ENCODE peak calls at places on chromosomes 7 and 10, in seven cellular contexts. I, R, Y, L, B, V and N are unnamed samples.

GRCh38 chr10:89480047-89480446 is 55.3 kb downstream of the SLC16A12 start:
- DNase-seq in R (no peak), B (no peak), V (no peak), I (no peak), Y (no peak), L (no peak), N (no peak)

GRCh38 chr7:76505168-76506080 is 4.9 kb upstream of the UPK3B start:
- DNase-seq in R (no peak), L (no peak), V (peak; percentile 33), Y (peak; percentile 9), I (no peak), B (no peak), N (peak; percentile 58)

GRCh38 chr10:37314350-37314749 is 189.0 kb downstream of the ANKRD30A start:
- DNase-seq in Y (no peak), I (no peak), R (no peak), B (no peak), L (no peak), V (no peak), N (no peak)

GRCh38 chr7:114959931-114960330 is 38.0 kb downstream of the MDFIC start:
- DNase-seq in B (no peak), V (no peak), L (no peak), R (no peak), Y (no peak), I (no peak), N (no peak)

GRCh38 chr10:71604324-71605018 is 115.1 kb downstream of the C10orf105 start:
- DNase-seq in I (no peak), R (no peak), V (no peak), L (no peak), B (no peak), Y (no peak), N (no peak)

GRCh38 chr10:650691-651615 is 38.5 kb downstream of the DIP2C start:
- DNase-seq in L (no peak), Y (no peak), V (no peak), B (no peak), I (no peak), R (no peak), N (peak; percentile 77)

GRCh38 chr7:105131890-105132289 is 117.9 kb downstream of the KMT2E start:
- DNase-seq in Y (no peak), R (no peak), L (no peak), I (no peak), V (no peak), B (peak; percentile 21), N (no peak)

GRCh38 chr10:74300651-74301050 is 149.6 kb downstream of the ADK start:
- DNase-seq in L (no peak), B (no peak), Y (no peak), I (no peak), V (no peak), R (no peak), N (no peak)

GRCh38 chr10:17009228-17009700 is 120.3 kb downstream of the CUBN start:
- DNase-seq in V (no peak), B (peak; percentile 74), I (no peak), Y (no peak), L (no peak), R (no peak), N (no peak)

GRCh38 chr10:17007381-17007780 is 122.2 kb downstream of the CUBN start:
- DNase-seq in V (no peak), B (peak; percentile 70), Y (no peak), L (no peak), I (no peak), R (no peak), N (no peak)

GRCh38 chr10:17013131-17013530 is 116.5 kb downstream of the CUBN start:
- DNase-seq in I (no peak), B (no peak), R (no peak), V (no peak), L (no peak), Y (no peak), N (no peak)

GRCh38 chr10:17007836-17008235 is 121.8 kb downstream of the CUBN start:
- DNase-seq in Y (no peak), B (peak; percentile 66), L (no peak), V (no peak), I (no peak), R (no peak), N (no peak)

GRCh38 chr10:17010363-17011145 is 119.1 kb downstream of the CUBN start:
- DNase-seq in I (no peak), Y (no peak), V (no peak), B (no peak), R (no peak), L (no peak), N (no peak)
- TF ChIP-seq CTCF in I (no peak), Y (no peak), V (no peak), B (no peak), R (no peak), L (no peak), N (no peak)

GRCh38 chr7:28149291-28150101 is 31.1 kb downstream of the JAZF1 start:
- DNase-seq in L (no peak), Y (no peak), R (no peak), B (no peak), V (no peak), I (no peak), N (no peak)
- TF ChIP-seq EP300 in L (no peak), Y (no peak), R (no peak), B (no peak), V (no peak), I (no peak), N (no peak)

GRCh38 chr7:55733584-55733983 is 129.0 kb downstream of the SEPTIN14 start:
- DNase-seq in B (no peak), L (no peak), I (no peak), Y (no peak), V (no peak), R (no peak), N (no peak)

GRCh38 chr7:55731931-55732330 is 130.6 kb downstream of the SEPTIN14 start:
- DNase-seq in B (no peak), I (no peak), V (no peak), R (no peak), Y (no peak), L (no peak), N (no peak)
- H3K4me3 ChIP-seq in B (no peak overlapping the region), I (no peak overlapping the region), V (no peak overlapping the region), R (no peak overlapping the region), Y (no peak overlapping the region), L (no peak overlapping the region), N (no peak overlapping the region)

GRCh38 chr7:151176401-151176800 is 8.9 kb upstream of the GBX1 start:
- DNase-seq in I (no peak), L (no peak), V (no peak), Y (no peak), B (no peak), R (no peak), N (no peak)

GRCh38 chr7:151175047-151175792 is 7.7 kb upstream of the GBX1 start:
- DNase-seq in L (no peak), V (no peak), Y (no peak), B (no peak), I (no peak), R (no peak), N (no peak)

GRCh38 chr7:151174246-151175046 is 7.0 kb upstream of the GBX1 start:
- DNase-seq in V (no peak), Y (no peak), R (no peak), I (no peak), L (peak; percentile 55), B (no peak), N (no peak)

GRCh38 chr7:151177310-151177709 is 9.7 kb downstream of the ASB10 start:
- DNase-seq in Y (no peak), B (no peak), V (peak; percentile 30), I (no peak), R (no peak), L (no peak), N (no peak)

DNA sequence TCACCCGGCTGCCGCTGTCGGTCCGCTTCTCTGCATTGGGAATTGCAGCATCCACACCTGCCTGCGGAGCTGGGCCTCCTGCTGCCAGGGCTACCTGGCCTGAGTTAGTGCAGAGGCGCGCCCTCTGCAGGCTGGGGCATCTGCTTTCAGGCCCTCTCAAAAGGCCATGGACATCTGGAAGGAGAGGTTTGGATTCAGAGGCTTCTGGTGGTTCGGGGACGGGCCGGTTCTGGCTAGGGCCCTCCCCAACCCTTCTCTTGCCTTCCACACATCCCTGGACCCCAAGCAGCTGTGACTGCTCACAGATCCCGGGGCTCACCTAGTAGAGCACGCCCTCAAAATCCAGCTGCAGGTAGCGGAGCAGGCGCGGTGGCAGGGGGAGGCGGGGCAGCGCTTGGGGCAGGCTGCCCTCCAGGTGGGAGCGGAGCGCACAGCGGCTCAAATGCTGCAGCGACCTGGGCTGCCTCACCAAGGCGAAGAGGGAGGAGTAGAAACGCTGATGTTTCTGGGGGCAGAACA is 8.4 kb upstream of the GBX1 start:
- DNase-seq in L (no peak), V (no peak), B (no peak), Y (no peak), I (no peak), R (no peak), N (no peak)
- TF ChIP-seq CTCF in L (no peak), V (no peak), B (no peak), Y (peak; percentile 50), I (no peak), R (no peak), N (no peak)

DNA sequence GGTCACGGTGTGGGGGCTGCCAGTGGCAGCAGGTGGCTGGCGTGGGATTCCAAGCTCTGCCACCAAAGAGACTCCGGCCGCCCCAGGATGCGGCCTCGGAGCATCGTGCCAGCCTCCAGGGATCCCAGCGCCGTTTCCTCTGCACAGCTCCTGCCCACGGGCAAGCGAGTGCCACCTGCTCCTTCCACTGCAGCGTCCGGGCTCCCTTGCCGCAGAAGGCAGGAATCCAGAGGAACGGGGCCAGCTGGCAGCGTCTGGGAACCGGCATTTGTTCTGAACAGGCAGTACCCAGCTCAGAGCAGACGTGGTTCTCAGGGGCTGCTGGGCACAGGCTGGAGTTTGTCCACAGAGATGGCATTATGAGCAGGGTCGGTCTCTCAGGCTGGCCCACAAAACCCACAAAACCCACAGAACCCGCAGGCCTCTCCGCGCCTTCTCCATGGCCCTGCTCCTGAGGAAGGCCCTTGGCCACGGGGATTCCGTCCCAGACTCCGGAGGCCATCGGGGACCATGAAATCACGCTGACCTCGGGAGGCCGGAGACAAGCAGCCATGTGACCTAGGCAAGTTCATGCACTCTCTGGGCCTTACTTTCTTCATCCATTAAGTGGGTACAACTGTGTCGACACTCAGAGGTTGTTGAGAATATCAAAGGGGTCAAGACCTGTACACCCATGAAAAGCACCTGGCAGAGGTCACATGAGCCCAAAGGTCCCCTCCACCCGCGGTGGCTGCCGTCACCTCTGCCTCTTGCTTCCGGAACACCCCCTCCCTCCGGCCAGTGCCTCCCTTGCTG is 72.1 kb upstream of the TNRC18 start:
- DNase-seq in L (peak; percentile 64), R (no peak), Y (no peak), I (no peak), V (no peak), B (no peak), N (peak; percentile 95)
- TF ChIP-seq EP300 in L (no peak), R (no peak), Y (no peak), I (no peak), V (no peak), B (peak; percentile 73), N (peak; percentile 86)

DNA sequence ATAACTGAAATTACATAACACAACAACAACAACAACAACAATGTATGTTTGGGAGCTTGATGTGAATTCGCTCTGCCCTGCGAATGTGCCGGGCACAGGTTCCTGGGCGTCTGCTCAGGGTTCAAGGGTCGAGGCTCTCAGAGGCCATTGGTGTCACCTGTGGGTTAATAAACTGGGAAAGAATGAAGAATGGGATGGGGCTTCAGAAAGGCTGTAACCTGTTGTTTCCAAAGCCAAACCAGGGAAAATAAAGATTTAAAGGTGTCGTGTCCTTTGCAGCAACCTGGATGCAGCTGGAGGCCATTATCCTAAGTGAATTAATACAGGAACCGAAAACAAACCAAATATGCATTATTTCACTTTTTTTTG is 17.3 kb upstream of the KLRG2 start:
- DNase-seq in Y (no peak), B (no peak), R (no peak), I (no peak), V (no peak), L (no peak), N (no peak)
- H3K4me3 ChIP-seq in Y (no peak overlapping the region), B (no peak overlapping the region), R (no peak overlapping the region), I (peak overlapping the region; percentile 49), V (no peak overlapping the region), L (no peak overlapping the region), N (no peak overlapping the region)

GRCh38 chr10:60527676-60528075 is 138.0 kb upstream of the ANK3 start:
- DNase-seq in I (no peak), L (no peak), B (no peak), V (no peak), R (no peak), Y (no peak), N (no peak)
- TF ChIP-seq CTCF in I (no peak), L (no peak), B (no peak), V (no peak), R (no peak), Y (no peak), N (no peak)